ENCODE peak calls at places on chromosomes 2 and 18, in four cellular contexts. One of them, this sample, is unnamed.

GRCh38 chr2:177689623-177690022 is 297.1 kb downstream of the AGPS start:
- DNase-seq in H1: no peak
- DNase-seq in GM12878: no peak
- DNase-seq in HepG2: no peak
- DNase-seq in this sample: no peak

GRCh38 chr2:46067501-46068292 is 229.5 kb upstream of the EPAS1 start:
- DNase-seq in HepG2: peak; percentile 68
- DNase-seq in H1: no peak
- DNase-seq in GM12878: no peak
- DNase-seq in this sample: no peak

GRCh38 chr2:236744316-236745105 is 174.9 kb downstream of the ACKR3 start:
- DNase-seq in HepG2: no peak
- DNase-seq in GM12878: no peak
- DNase-seq in H1: no peak
- DNase-seq in this sample: no peak

GRCh38 chr2:197937804-197938203 is 133.4 kb downstream of the PLCL1 start:
- DNase-seq in HepG2: no peak
- DNase-seq in GM12878: no peak
- DNase-seq in H1: no peak
- DNase-seq in this sample: no peak

GRCh38 chr2:52974127-52974526 is 793.5 kb upstream of the CHAC2 start:
- DNase-seq in GM12878: no peak
- DNase-seq in H1: no peak
- DNase-seq in HepG2: no peak
- DNase-seq in this sample: no peak

GRCh38 chr2:85831735-85832134 is 57.1 kb downstream of the ST3GAL5 start:
- DNase-seq in HepG2: no peak
- DNase-seq in GM12878: no peak
- DNase-seq in H1: no peak
- DNase-seq in this sample: no peak

GRCh38 chr2:120547662-120548061 is 188.0 kb upstream of the GLI2 start:
- DNase-seq in H1: no peak
- DNase-seq in GM12878: no peak
- DNase-seq in HepG2: no peak
- DNase-seq in this sample: no peak

GRCh38 chr2:191180712-191181111 is 29.9 kb upstream of the STAT4 start:
- DNase-seq in GM12878: no peak
- DNase-seq in HepG2: no peak
- DNase-seq in H1: no peak
- DNase-seq in this sample: no peak

GRCh38 chr2:231052494-231053451 is 3.9 kb upstream of the PSMD1 start:
- DNase-seq in GM12878: no peak
- DNase-seq in H1: no peak
- DNase-seq in HepG2: peak; percentile 84
- DNase-seq in this sample: peak; percentile 85

GRCh38 chr2:138507267-138507666 is 5.7 kb downstream of the SPOPL start:
- DNase-seq in HepG2: peak; percentile 84
- DNase-seq in H1: no peak
- DNase-seq in GM12878: no peak
- DNase-seq in this sample: no peak

GRCh38 chr18:9401166-9401565 is 66.6 kb downstream of the TWSG1 start:
- DNase-seq in HepG2: no peak
- DNase-seq in H1: no peak
- DNase-seq in GM12878: no peak
- DNase-seq in this sample: no peak
- TF ChIP-seq RFX5 in HepG2: no peak
- TF ChIP-seq RFX5 in H1: no peak
- TF ChIP-seq RFX5 in GM12878: no peak
- TF ChIP-seq RFX5 in this sample: no peak

DNA sequence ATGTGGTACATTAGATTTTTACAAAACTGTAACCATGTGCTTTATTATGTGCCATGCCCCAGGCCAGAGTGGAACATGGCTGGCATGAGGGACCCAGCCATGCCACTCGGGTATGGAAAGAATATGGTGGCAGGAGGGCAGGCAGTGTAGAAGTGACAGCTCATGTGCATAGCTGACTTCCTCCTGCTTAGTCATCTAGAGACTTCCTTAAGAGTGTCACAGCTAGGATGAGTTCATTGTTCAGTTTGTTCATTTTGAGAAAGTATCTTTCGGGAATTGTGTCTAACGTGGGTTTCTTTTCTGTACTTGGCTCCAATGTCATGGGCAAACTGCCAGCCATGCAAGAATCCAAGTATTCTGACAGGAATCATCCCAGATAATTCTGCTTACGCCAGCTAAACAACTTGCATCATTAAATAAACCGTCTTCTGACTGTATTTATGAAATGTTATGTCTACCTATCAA is 94.3 kb upstream of the ITGB6 start:
- DNase-seq in GM12878: no peak
- DNase-seq in H1: no peak
- DNase-seq in HepG2: no peak
- DNase-seq in this sample: no peak
- TF ChIP-seq CBX5 in GM12878: no peak
- TF ChIP-seq CBX5 in H1: no peak
- TF ChIP-seq CBX5 in HepG2: no peak
- TF ChIP-seq CBX5 in this sample: no peak

GRCh38 chr18:43012951-43013350 is 102.5 kb downstream of the RIT2 start:
- DNase-seq in GM12878: no peak
- DNase-seq in H1: no peak
- DNase-seq in HepG2: no peak
- DNase-seq in this sample: no peak

GRCh38 chr18:43010611-43011010 is 104.9 kb downstream of the RIT2 start:
- DNase-seq in HepG2: no peak
- DNase-seq in H1: no peak
- DNase-seq in GM12878: no peak
- DNase-seq in this sample: no peak

GRCh38 chr18:43009666-43010065 is 105.8 kb downstream of the RIT2 start:
- DNase-seq in GM12878: no peak
- DNase-seq in H1: no peak
- DNase-seq in HepG2: no peak
- DNase-seq in this sample: no peak

GRCh38 chr18:43017622-43018021 is 97.9 kb downstream of the RIT2 start:
- DNase-seq in H1: no peak
- DNase-seq in GM12878: no peak
- DNase-seq in HepG2: no peak
- DNase-seq in this sample: no peak

DNA sequence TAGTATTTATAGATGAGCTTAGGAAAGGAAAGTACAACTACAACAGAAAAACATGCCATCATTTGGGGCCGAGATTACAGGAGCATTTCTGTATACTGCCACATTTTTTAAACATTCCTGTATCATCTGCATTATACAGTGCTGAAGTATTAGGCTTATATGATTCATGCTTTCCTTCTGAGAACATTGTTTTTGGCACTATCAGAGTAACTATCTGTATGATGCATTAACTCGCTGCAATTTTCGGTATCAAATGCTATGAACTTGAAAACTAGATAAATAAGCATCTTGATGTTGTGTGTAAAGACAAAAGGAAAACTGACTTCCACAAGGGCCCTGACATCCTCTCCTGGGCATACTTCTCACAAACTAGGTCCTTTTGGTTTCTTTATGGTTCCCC is 102.0 kb downstream of the RIT2 start:
- DNase-seq in H1: no peak
- DNase-seq in HepG2: no peak
- DNase-seq in GM12878: no peak
- DNase-seq in this sample: no peak
- TF ChIP-seq RFX5 in H1: no peak
- TF ChIP-seq RFX5 in HepG2: no peak
- TF ChIP-seq RFX5 in GM12878: no peak
- TF ChIP-seq RFX5 in this sample: no peak

DNA sequence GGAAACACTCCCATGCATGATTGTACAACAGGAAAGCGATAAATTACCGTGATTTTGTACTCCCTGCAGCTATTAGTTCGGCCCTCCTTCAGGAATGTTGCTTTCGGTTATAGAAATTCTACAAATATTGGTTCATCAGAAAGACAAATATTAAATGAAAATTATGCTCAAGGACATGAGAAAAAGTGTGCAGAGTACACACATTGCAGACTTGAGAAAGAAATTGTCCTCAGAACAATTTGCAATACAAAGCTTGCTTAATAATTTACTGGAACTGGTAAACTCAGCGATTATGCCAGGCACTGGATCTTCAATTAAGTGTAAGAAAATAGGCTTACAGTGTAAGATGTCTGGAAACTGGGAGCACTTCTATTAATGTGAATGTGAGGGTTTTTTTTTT is 45.9 kb downstream of the ABCG8 start:
- DNase-seq in H1: no peak
- DNase-seq in HepG2: peak; percentile 69
- DNase-seq in GM12878: no peak
- DNase-seq in this sample: no peak
- TF ChIP-seq CBX5 in H1: no peak
- TF ChIP-seq CBX5 in HepG2: no peak
- TF ChIP-seq CBX5 in GM12878: no peak
- TF ChIP-seq CBX5 in this sample: no peak

GRCh38 chr2:183606718-183607085 is 482.5 kb downstream of the NUP35 start:
- DNase-seq in HepG2: peak; percentile 31
- DNase-seq in H1: no peak
- DNase-seq in GM12878: no peak
- DNase-seq in this sample: no peak
- TF ChIP-seq RFX5 in HepG2: no peak
- TF ChIP-seq RFX5 in H1: no peak
- TF ChIP-seq RFX5 in GM12878: no peak
- TF ChIP-seq RFX5 in this sample: no peak

GRCh38 chr18:63099026-63099840 is 220.3 kb downstream of the BCL2 start:
- DNase-seq in HepG2: no peak
- DNase-seq in H1: no peak
- DNase-seq in GM12878: no peak
- DNase-seq in this sample: no peak

GRCh38 chr18:63101811-63102210 is 217.8 kb downstream of the BCL2 start:
- DNase-seq in GM12878: no peak
- DNase-seq in HepG2: no peak
- DNase-seq in H1: no peak
- DNase-seq in this sample: no peak

GRCh38 chr18:63098014-63098981 is 221.3 kb downstream of the BCL2 start:
- DNase-seq in H1: no peak
- DNase-seq in GM12878: peak; percentile 77
- DNase-seq in HepG2: no peak
- DNase-seq in this sample: no peak

GRCh38 chr18:63100626-63100900 is 219.0 kb downstream of the BCL2 start:
- DNase-seq in GM12878: no peak
- DNase-seq in H1: no peak
- DNase-seq in HepG2: no peak
- DNase-seq in this sample: no peak

DNA sequence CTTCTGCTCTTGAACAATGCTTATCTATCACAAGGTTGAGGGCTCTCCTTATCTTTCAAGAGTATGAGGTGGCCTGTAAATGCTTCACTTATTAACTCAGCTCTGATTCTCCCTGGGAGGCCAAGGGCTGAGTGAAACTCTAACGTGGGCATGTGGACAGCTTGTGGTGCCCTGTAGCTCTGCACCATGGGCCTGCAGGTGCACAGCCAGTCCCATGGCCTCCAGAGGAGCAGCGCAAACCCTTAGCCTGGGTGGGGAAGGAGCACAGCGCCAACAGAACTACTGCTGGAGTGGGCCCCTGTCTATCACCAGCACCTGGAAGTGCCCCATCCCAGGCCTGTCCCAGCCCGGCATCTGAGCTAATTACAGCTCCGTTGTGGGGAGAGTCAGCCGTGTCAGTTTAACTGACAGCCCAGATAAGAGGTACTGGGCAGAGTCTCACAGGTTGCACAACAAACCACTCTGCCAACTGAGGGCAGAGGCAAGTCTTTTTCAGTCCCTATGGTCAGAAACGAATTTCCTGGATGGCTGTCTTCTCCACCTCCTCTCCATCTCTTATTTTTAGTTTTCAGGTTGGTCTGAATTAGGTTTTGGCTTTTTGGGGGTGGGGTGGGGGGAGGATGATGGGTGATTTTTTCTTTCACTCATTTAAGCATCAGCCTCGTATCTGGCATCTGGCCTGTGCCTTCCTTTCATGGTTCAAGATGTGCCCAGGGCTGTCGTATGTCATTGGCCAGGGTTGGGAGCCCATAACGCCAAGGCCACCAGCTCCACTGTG is 219.5 kb downstream of the BCL2 start:
- DNase-seq in HepG2: no peak
- DNase-seq in GM12878: peak; percentile 54
- DNase-seq in H1: no peak
- DNase-seq in this sample: no peak
- TF ChIP-seq CBX5 in HepG2: no peak
- TF ChIP-seq CBX5 in GM12878: no peak
- TF ChIP-seq CBX5 in H1: no peak
- TF ChIP-seq CBX5 in this sample: no peak

GRCh38 chr2:111659361-111660281 is 224.4 kb downstream of the ANAPC1 start:
- DNase-seq in GM12878: no peak
- DNase-seq in H1: peak; percentile 34
- DNase-seq in HepG2: peak; percentile 87
- DNase-seq in this sample: peak; percentile 26
- TF ChIP-seq RFX5 in GM12878: no peak
- TF ChIP-seq RFX5 in H1: no peak
- TF ChIP-seq RFX5 in HepG2: no peak
- TF ChIP-seq RFX5 in this sample: no peak

DNA sequence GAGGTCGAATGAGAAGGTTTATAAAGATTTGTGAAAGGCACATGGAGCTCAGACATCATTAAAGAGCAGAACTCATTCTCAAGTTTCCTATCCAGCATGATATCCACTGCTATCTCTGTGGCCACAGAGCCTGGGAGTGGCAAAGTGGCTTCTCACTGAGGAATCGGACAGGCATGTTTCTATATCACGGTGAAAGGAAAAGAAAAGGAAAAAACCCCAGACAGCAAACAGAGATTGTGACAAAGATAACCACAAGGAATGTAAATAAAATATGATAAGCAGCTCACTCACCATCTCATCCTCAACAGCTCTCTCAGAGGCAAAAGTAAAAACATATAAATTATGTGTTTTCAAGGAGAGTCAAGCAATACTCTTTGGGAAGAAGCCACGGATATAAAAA is 2.5 kb downstream of the PID1 start:
- DNase-seq in HepG2: no peak
- DNase-seq in GM12878: no peak
- DNase-seq in H1: no peak
- DNase-seq in this sample: no peak
- TF ChIP-seq CBX5 in HepG2: no peak
- TF ChIP-seq CBX5 in GM12878: no peak
- TF ChIP-seq CBX5 in H1: no peak
- TF ChIP-seq CBX5 in this sample: no peak

This sample was measured in K562.